ENCODE peak calls at places on chromosome 14, in nine cellular contexts. H is mucosa of descending colon, P is stomach, B is Calu3, M is foreskin fibroblast, A is heart right ventricle, J is HepG2, Q is breast epithelium, V is esophagus muscularis mucosa. C is an unnamed sample.

GRCh38 chr14:27411021-27411420 is 813.2 kb upstream of the NOVA1 start:
- DNase-seq in H (no peak), P (no peak), B (no peak), M (no peak), A (no peak), J (no peak), Q (no peak), V (no peak), C (no peak)

GRCh38 chr14:85296466-85297210 is 233.3 kb upstream of the FLRT2 start:
- DNase-seq in H (no peak), P (no peak), B (no peak), M (peak), A (no peak), J (no peak), Q (no peak), V (no peak), C (no peak)

GRCh38 chr14:47040490-47040889 is 388.9 kb upstream of the RPL10L start:
- DNase-seq in H (peak), P (no peak), B (peak), M (no peak), A (no peak), J (peak), Q (no peak), V (no peak), C (no peak)

GRCh38 chr14:74567219-74567618 is 44.8 kb downstream of the LTBP2 start:
- DNase-seq in H (no peak), P (no peak), B (no peak), M (no peak), A (no peak), J (no peak), Q (no peak), V (no peak), C (no peak)

GRCh38 chr14:104753528-104754212 is 723 bp downstream of the SIVA1 start:
- DNase-seq in H (peak), P (no peak), B (peak), M (peak), A (peak), J (no peak), Q (no peak), V (no peak), C (no peak)

GRCh38 chr14:84937044-84937443 is 592.9 kb upstream of the FLRT2 start:
- DNase-seq in H (no peak), P (no peak), B (no peak), M (no peak), A (no peak), J (no peak), Q (no peak), V (no peak), C (no peak)

GRCh38 chr14:60313093-60313492 is 64.1 kb downstream of the PPM1A start:
- DNase-seq in H (no peak), P (no peak), B (no peak), M (no peak), A (no peak), J (no peak), Q (no peak), V (no peak), C (no peak)

GRCh38 chr14:80325112-80325511 is 113.8 kb upstream of the DIO2 start:
- DNase-seq in H (no peak), P (no peak), B (no peak), M (no peak), A (no peak), J (no peak), Q (no peak), V (no peak), C (no peak)

GRCh38 chr14:38420045-38420444 is 164.2 kb upstream of the CLEC14A start:
- DNase-seq in H (no peak), P (no peak), B (no peak), M (peak), A (no peak), J (no peak), Q (no peak), V (no peak), C (no peak)

GRCh38 chr14:33915682-33916081 is 35.2 kb downstream of the EGLN3 start:
- DNase-seq in H (no peak), P (no peak), B (no peak), M (no peak), A (no peak), J (no peak), Q (no peak), V (peak), C (no peak)

GRCh38 chr14:69615471-69616407 is 4.3 kb downstream of the SUSD6 start:
- DNase-seq in H (peak), P (peak), B (peak), M (peak), A (no peak), J (no peak), Q (peak), V (no peak), C (no peak)

GRCh38 chr14:52862652-52863338 is 71.4 kb upstream of the GNPNAT1 start:
- DNase-seq in H (no peak), P (no peak), B (no peak), M (peak), A (no peak), J (no peak), Q (no peak), V (no peak), C (no peak)

DNA sequence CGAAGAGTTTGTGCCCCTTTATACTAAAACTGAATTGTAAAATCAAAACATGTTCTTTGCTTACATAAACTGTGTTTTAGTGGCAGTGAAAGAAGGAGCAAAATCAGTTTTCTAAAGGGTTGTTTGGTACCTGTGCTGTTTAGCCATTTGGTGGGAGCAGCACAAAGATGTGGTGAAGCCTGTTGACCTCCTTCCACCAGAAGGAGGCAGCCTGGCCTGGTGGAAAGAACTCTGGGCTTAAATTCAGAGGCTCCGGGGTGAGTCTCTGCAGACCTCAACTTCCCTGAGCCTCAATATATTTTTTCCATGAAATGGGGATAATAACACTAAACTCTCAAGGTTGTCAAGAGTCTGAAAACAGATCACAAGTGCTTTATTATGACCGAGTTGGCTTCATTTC is 502.5 kb downstream of the VRK1 start:
- DNase-seq in H (peak), P (no peak), B (no peak), M (no peak), A (no peak), J (no peak), Q (no peak), V (no peak), C (no peak)
- TF ChIP-seq CTCF in H (no peak), P (no peak), B (no peak), M (no peak), A (no peak), J (peak), Q (no peak), V (no peak), C (no peak)

GRCh38 chr14:54356172-54356571 is 40.6 kb upstream of the CDKN3 start:
- DNase-seq in H (no peak), P (no peak), B (no peak), M (peak), A (no peak), J (peak), Q (no peak), V (no peak), C (no peak)
- TF ChIP-seq CTCF in H (no peak), P (no peak), B (no peak), M (no peak), A (no peak), J (no peak), Q (no peak), V (no peak), C (no peak)

DNA sequence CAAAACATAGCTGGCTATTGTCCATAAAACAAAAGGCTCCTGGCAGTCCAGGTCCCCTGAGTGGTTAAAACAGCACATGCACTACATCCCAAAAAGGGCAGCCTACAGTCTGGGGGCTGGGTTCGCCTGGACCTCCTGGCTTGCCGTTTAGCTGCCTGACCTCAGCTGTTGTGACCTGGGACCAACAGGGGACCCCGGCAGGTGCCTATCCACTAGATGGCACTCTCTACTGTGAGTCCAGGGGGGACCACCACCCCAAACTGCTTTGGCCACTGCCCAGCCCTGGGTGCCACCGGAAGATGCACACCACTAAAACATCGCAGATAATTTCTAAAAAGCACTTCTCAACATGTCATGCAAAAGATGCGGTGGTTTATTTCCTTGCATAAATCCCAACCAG is 2.9 kb upstream of the RTL1 start:
- DNase-seq in H (no peak), P (no peak), B (no peak), M (no peak), A (no peak), J (no peak), Q (no peak), V (no peak), C (no peak)
- TF ChIP-seq CTCF in H (no peak), P (no peak), B (no peak), M (no peak), A (no peak), J (peak), Q (no peak), V (no peak), C (peak)

GRCh38 chr14:68231832-68232642 is 412.5 kb downstream of the RAD51B start:
- DNase-seq in H (no peak), P (no peak), B (no peak), M (peak), A (no peak), J (no peak), Q (no peak), V (no peak), C (no peak)
- TF ChIP-seq CTCF in H (no peak), P (no peak), B (no peak), M (no peak), A (no peak), J (no peak), Q (no peak), V (no peak), C (no peak)

DNA sequence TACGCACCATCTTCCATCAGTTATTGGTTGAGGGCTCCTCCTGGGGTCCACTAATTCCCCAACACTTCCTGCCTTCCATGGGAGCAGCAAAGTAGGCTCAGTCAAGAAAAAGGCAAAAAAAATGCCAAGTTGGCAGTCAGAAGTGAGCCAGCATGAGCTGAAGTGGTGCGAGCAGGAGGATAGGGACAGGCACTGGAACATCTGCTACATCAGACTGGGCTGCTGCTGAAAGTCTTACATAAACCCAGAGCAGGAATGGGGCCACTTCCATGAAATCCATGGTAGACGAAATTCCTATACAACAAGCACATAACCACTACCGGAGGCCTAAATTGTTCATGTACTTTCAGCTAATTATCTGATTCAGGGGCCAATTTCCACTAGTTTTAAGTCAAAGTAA is 17.1 kb downstream of the KCNK10 start:
- DNase-seq in H (no peak), P (no peak), B (no peak), M (no peak), A (no peak), J (no peak), Q (no peak), V (no peak), C (no peak)
- TF ChIP-seq CTCF in H (no peak), P (no peak), B (no peak), M (no peak), A (no peak), J (no peak), Q (no peak), V (no peak), C (no peak)

DNA sequence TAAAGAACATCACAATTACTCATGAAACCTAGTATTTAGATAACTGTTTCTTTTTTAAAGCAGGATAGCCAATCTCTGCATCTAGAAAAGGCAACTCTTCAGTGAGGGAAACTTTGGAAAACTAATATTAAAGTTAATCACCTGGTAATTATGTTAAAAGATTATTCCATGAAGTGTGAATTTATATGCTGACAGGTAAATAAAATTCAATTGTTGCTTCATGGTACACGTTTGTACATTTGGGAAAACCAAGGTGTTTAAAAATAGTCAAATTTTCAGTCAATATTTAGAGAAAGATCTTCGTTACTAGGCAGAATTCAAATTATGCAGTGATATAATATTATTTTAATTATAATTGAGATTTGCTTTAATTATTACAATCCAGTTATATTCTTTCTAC is 100.1 kb upstream of the LRFN5 start:
- DNase-seq in H (no peak), P (no peak), B (no peak), M (no peak), A (no peak), J (no peak), Q (no peak), V (no peak), C (no peak)
- TF ChIP-seq CTCF in H (no peak), P (no peak), B (no peak), M (no peak), A (no peak), J (no peak), Q (no peak), V (no peak), C (no peak)

DNA sequence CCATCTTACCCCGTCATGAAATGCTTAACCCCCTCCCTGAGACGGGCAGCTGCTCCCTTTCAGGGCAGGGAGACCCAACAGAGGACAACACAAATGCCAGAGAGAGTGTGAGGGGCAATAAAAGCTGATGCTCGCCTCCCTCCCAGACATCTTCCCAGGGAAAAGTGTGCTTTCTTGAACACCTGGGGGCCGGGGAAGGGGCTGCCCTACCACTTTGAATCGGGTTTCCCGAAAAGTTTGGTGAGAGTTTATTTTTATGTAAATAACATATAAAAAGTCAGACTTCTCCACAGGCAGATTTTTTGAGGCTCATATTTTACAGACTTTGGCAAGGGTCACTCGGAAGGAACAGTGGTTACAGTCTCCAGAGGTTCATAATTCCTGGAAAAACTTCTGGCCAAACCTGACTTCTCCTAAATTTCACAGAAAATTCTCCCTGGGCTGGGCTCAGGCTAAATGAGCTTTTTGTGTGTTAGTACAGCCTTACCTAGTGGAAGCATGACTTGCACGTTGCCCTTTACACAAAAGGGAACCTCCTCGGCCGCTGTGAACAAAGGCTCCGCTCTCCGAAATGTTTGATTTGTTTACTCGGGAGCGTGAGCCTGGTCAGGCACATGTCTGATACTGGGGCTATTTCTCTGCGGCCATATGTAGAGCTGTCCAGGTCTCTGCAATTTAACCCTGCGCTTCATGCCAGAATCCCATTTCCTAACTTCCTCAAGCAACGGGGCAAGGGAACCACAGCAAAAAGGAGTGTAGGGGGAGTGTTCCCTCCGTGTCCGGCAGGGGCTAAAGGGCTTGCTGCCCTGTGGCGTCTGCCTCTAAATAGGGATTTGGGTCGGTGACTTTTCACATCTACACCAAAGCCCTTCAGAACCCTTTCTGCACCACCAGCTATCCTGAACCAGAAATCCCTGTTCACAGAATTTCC is 3.4 kb downstream of the RTL1 start:
- DNase-seq in H (peak), P (no peak), B (no peak), M (no peak), A (no peak), J (peak), Q (peak), V (peak), C (no peak)
- TF ChIP-seq CTCF in H (no peak), P (no peak), B (no peak), M (no peak), A (no peak), J (no peak), Q (no peak), V (no peak), C (no peak)

GRCh38 chr14:23054000-23054811 is 3.1 kb downstream of the CDH24 start:
- DNase-seq in H (no peak), P (no peak), B (no peak), M (peak), A (no peak), J (no peak), Q (no peak), V (no peak), C (no peak)
- TF ChIP-seq CTCF in H (no peak), P (no peak), B (no peak), M (no peak), A (no peak), J (peak), Q (no peak), V (no peak), C (no peak)

C was measured in AG09319.